ENCODE peak calls at places on chromosomes 11 and 22, in six cellular contexts. J is cardiac fibroblast, U is choroid plexus epithelial cell, D is A549, Q is activated B cell treated with CpG ODN at 0.5 μM for 24 hours, H is omental fat pad. B is an unnamed sample.

GRCh38 chr11:1517117-1518005 is 30.8 kb upstream of the MOB2 start:
- DNase-seq in D (no peak), Q (no peak), J (no peak), U (no peak), H (no peak), B (no peak)

GRCh38 chr11:79678780-79679468 is 238.1 kb upstream of the TENM4 start:
- DNase-seq in D (no peak), U (no peak), Q (no peak), H (no peak), J (no peak), B (no peak)

GRCh38 chr11:26331911-26332571 is at the start of gene ANO3:
- DNase-seq in H (no peak), Q (no peak), D (peak; percentile 74), J (peak; percentile 86), U (peak; percentile 91), B (peak; percentile 94)

GRCh38 chr11:18372187-18372586 is 22.2 kb upstream of the LDHA start:
- DNase-seq in D (no peak), H (no peak), U (no peak), Q (no peak), J (no peak), B (no peak)

GRCh38 chr22:46062971-46063631 is 86.1 kb upstream of the WNT7B start:
- DNase-seq in J (no peak), U (no peak), Q (no peak), H (no peak), D (no peak), B (no peak)

GRCh38 chr22:31615481-31615840 is 46.6 kb downstream of the PISD start:
- DNase-seq in Q (no peak), D (no peak), J (no peak), U (no peak), H (no peak), B (no peak)

GRCh38 chr11:45455536-45455935 is 169.4 kb upstream of the SYT13 start:
- DNase-seq in J (peak; percentile 10), U (peak; percentile 6), H (no peak), Q (no peak), D (no peak), B (no peak)

GRCh38 chr11:35142481-35143207 is 3.7 kb downstream of the CD44 start:
- DNase-seq in Q (no peak), D (no peak), H (no peak), U (no peak), J (peak; percentile 82), B (no peak)

GRCh38 chr11:111571829-111572501 is 30.3 kb upstream of the SIK2 start:
- DNase-seq in H (no peak), U (peak; percentile 36), J (no peak), D (no peak), Q (no peak), B (no peak)

GRCh38 chr11:93564895-93565294 is 21.7 kb upstream of the SMCO4 start:
- DNase-seq in D (no peak), H (no peak), Q (no peak), U (no peak), J (no peak), B (no peak)

GRCh38 chr11:13262096-13262495 is 15.5 kb upstream of the BMAL1 start:
- DNase-seq in D (no peak), Q (no peak), U (no peak), J (peak; percentile 60), H (no peak), B (no peak)

GRCh38 chr11:11976476-11977187 is 31.8 kb downstream of the DKK3 start:
- DNase-seq in H (no peak), J (no peak), Q (no peak), D (peak; percentile 27), U (no peak), B (no peak)

GRCh38 chr11:74695705-74696280 is 35.4 kb downstream of the CHRDL2 start:
- DNase-seq in U (no peak), D (no peak), Q (no peak), J (no peak), H (no peak), B (no peak)

GRCh38 chr22:33302049-33302545 is 243.9 kb upstream of the SYN3 start:
- DNase-seq in D (peak; percentile 70), Q (peak; percentile 77), J (peak; percentile 76), U (peak; percentile 77), H (peak; percentile 75), B (peak; percentile 90)

GRCh38 chr22:35629406-35630234 is 12.5 kb upstream of the MB start:
- DNase-seq in J (peak; percentile 99), H (peak; percentile 68), Q (no peak), D (peak; percentile 93), U (peak; percentile 98), B (no peak)

GRCh38 chr11:59556883-59557205 is 45.5 kb downstream of the OR4D9 start:
- DNase-seq in H (no peak), D (peak; percentile 79), J (no peak), Q (no peak), U (peak; percentile 39), B (no peak)

GRCh38 chr11:90113541-90113940 is 20.9 kb upstream of the NAALAD2 start:
- DNase-seq in D (no peak), Q (no peak), J (peak; percentile 18), U (peak; percentile 26), H (no peak), B (no peak)

GRCh38 chr22:24736526-24737050 is 37.9 kb downstream of the PIWIL3 start:
- DNase-seq in Q (no peak), D (no peak), U (peak; percentile 22), H (no peak), J (no peak), B (no peak)

GRCh38 chr11:66598993-66599392 is 6.0 kb downstream of the CCS start:
- DNase-seq in H (no peak), D (no peak), J (no peak), U (no peak), Q (no peak), B (no peak)

GRCh38 chr11:47003180-47003877 is 66.8 kb downstream of the CSTPP1 start:
- DNase-seq in Q (no peak), D (no peak), H (no peak), U (no peak), J (no peak), B (no peak)

GRCh38 chr22:48244388-48245118 is 1482.1 kb downstream of the TBC1D22A start:
- DNase-seq in J (no peak), Q (no peak), H (no peak), D (no peak), U (no peak), B (no peak)

GRCh38 chr11:111735262-111736116 is 30.7 kb downstream of the PPP2R1B start:
- DNase-seq in D (peak; percentile 56), Q (no peak), J (peak; percentile 99), U (peak; percentile 99), H (peak; percentile 70), B (no peak)

GRCh38 chr22:40326905-40327735 is 19.2 kb upstream of the ADSL start:
- DNase-seq in H (no peak), J (peak; percentile 49), U (peak; percentile 31), Q (no peak), D (no peak), B (peak; percentile 39)

GRCh38 chr11:115617767-115618166 is 113.6 kb upstream of the CADM1 start:
- DNase-seq in U (no peak), D (no peak), J (no peak), H (no peak), Q (no peak), B (no peak)

GRCh38 chr11:107707128-107707760 is 4.6 kb downstream of the SLN start:
- DNase-seq in J (no peak), D (no peak), U (no peak), H (no peak), Q (no peak), B (no peak)

GRCh38 chr22:18109410-18110193 is 1.0 kb upstream of the TUBA8 start:
- DNase-seq in J (no peak), U (no peak), Q (no peak), D (no peak), H (no peak), B (no peak)

GRCh38 chr22:18112440-18112839 is 1.8 kb downstream of the TUBA8 start:
- DNase-seq in Q (no peak), U (no peak), J (no peak), D (no peak), H (no peak), B (no peak)

GRCh38 chr22:18111759-18112330 is 1.2 kb downstream of the TUBA8 start:
- DNase-seq in D (no peak), Q (no peak), U (no peak), J (no peak), H (no peak), B (no peak)

GRCh38 chr22:18110944-18111758 is 542 bp downstream of the TUBA8 start:
- DNase-seq in U (no peak), H (no peak), J (no peak), D (no peak), Q (no peak), B (no peak)

GRCh38 chr22:18110194-18110943 is at the start of gene TUBA8:
- DNase-seq in Q (no peak), D (no peak), U (peak; percentile 24), H (no peak), J (peak; percentile 35), B (peak; percentile 46)
- TF ChIP-seq CTCF in Q (no peak), D (no peak), U (no peak), H (no peak), J (no peak), B (no peak)

DNA sequence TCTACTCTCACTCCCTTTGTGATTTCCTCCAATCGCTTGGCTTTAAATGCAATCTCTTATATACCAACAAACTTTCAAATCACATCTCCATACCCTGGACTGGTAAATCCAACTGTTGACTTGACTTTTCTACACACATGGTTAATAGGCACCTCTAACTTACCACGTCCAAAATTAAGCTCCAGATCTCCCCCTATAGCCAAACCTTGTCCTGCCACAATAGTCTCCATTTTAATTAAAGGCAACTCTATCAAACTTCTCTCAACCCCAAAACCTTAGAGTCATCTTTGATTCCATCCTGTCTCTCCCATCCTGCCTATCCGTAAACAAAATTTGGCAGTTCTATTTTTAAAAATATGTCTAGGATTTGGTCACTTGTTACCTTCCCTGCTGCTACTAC is 141.8 kb upstream of the DDI1 start:
- DNase-seq in U (no peak), Q (no peak), H (no peak), J (no peak), D (no peak), B (no peak)
- TF ChIP-seq CTCF in U (no peak), Q (no peak), H (no peak), J (no peak), D (no peak), B (no peak)

DNA sequence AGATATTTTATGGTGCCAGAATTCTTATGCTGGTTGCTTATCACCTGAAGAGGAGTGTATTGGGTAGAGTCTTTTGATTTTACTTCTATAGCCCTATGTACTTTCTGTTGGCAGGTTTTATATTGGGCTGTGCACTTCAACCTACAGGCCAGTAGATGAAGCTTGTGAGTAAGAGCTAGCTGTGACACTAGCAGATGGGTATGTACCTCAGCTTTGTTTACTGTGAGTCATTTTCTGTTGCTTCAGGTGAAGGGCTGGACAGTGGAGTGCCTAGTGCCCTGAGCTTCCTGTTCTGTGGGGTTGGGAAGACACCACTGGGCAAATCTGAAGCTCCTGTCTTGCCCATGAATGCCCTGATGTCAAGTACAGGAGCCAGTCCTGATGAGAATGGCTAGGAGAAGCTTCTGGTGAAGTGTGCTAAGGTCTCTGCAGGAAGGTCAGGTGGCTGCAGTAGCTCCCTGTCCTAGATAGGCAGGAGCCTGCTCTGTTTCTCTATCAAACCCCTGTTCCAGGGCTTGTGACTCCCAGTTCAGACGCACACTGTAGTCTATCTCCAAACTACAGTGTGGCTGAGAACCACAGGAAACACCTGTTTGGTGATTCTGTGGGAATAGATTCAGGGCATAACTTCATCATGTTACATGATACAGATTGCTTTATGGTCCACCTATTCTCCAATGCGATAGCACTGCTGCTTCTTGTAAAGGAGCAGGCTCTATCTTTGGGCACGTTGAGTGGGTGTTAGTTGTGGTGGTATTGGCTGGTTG is 755.7 kb downstream of the KCNA4 start:
- DNase-seq in Q (no peak), D (peak; percentile 86), U (peak; percentile 67), J (peak; percentile 79), H (no peak), B (no peak)
- TF ChIP-seq CTCF in Q (no peak), D (peak; percentile 36), U (peak; percentile 22), J (peak; percentile 26), H (no peak), B (no peak)

GRCh38 chr11:58068640-58069039 is 37.9 kb downstream of the OR6Q1 start:
- DNase-seq in J (no peak), Q (no peak), H (no peak), U (no peak), D (no peak), B (no peak)
- TF ChIP-seq CTCF in J (no peak), Q (no peak), H (no peak), U (no peak), D (no peak), B (no peak)